ENCODE peak calls at places on chromosomes 7 and 10, in nine cellular contexts. One of them, this sample, is unnamed. For H3K4me1, the result is how much of the 10 kb centered on the place peaks cover.

GRCh38 chr7:35430547-35431153 is 176.8 kb upstream of the TBX20 start:
- DNase-seq in A549: no peak
- DNase-seq in right lobe of liver: no peak
- DNase-seq in transverse colon: no peak
- DNase-seq in spleen: no peak
- DNase-seq in HCT116: peak
- DNase-seq in ovary: no peak
- DNase-seq in prostate gland: no peak
- DNase-seq in heart left ventricle: no peak
- DNase-seq in this sample: no peak

GRCh38 chr7:94366827-94367226 is 27.9 kb upstream of the COL1A2 start:
- DNase-seq in A549: no peak
- DNase-seq in right lobe of liver: no peak
- DNase-seq in transverse colon: no peak
- DNase-seq in spleen: no peak
- DNase-seq in HCT116: no peak
- DNase-seq in ovary: no peak
- DNase-seq in prostate gland: no peak
- DNase-seq in heart left ventricle: no peak
- DNase-seq in this sample: no peak

GRCh38 chr7:50327443-50327842 is 22.9 kb downstream of the IKZF1 start:
- DNase-seq in A549: no peak
- DNase-seq in right lobe of liver: no peak
- DNase-seq in transverse colon: no peak
- DNase-seq in spleen: peak
- DNase-seq in HCT116: no peak
- DNase-seq in ovary: no peak
- DNase-seq in prostate gland: no peak
- DNase-seq in heart left ventricle: no peak
- DNase-seq in this sample: no peak

GRCh38 chr7:69457912-69458491 is 140.3 kb upstream of the AUTS2 start:
- DNase-seq in A549: no peak
- DNase-seq in right lobe of liver: peak
- DNase-seq in transverse colon: no peak
- DNase-seq in spleen: no peak
- DNase-seq in HCT116: no peak
- DNase-seq in ovary: no peak
- DNase-seq in prostate gland: no peak
- DNase-seq in heart left ventricle: peak
- DNase-seq in this sample: no peak

GRCh38 chr10:35307297-35307696 is 29.0 kb upstream of the CCNY start:
- DNase-seq in A549: no peak
- DNase-seq in right lobe of liver: no peak
- DNase-seq in transverse colon: no peak
- DNase-seq in spleen: no peak
- DNase-seq in HCT116: no peak
- DNase-seq in ovary: no peak
- DNase-seq in prostate gland: no peak
- DNase-seq in heart left ventricle: no peak
- DNase-seq in this sample: no peak

GRCh38 chr10:101301111-101301731 is 52.7 kb upstream of the BTRC start:
- DNase-seq in A549: peak
- DNase-seq in right lobe of liver: peak
- DNase-seq in transverse colon: peak
- DNase-seq in spleen: no peak
- DNase-seq in HCT116: peak
- DNase-seq in ovary: no peak
- DNase-seq in prostate gland: peak
- DNase-seq in heart left ventricle: peak
- DNase-seq in this sample: peak

GRCh38 chr7:369981-370621 is 80.1 kb downstream of the FOXL3 start:
- DNase-seq in A549: no peak
- DNase-seq in right lobe of liver: peak
- DNase-seq in transverse colon: peak
- DNase-seq in spleen: peak
- DNase-seq in HCT116: no peak
- DNase-seq in ovary: peak
- DNase-seq in prostate gland: no peak
- DNase-seq in heart left ventricle: no peak
- DNase-seq in this sample: no peak

GRCh38 chr10:91144961-91145360 is 75.5 kb upstream of the PCGF5 start:
- DNase-seq in A549: no peak
- DNase-seq in right lobe of liver: no peak
- DNase-seq in transverse colon: no peak
- DNase-seq in spleen: no peak
- DNase-seq in HCT116: no peak
- DNase-seq in ovary: no peak
- DNase-seq in prostate gland: no peak
- DNase-seq in heart left ventricle: no peak
- DNase-seq in this sample: no peak

GRCh38 chr10:110323503-110323902 is 18.8 kb upstream of the SMNDC1 start:
- DNase-seq in A549: no peak
- DNase-seq in right lobe of liver: no peak
- DNase-seq in transverse colon: no peak
- DNase-seq in spleen: no peak
- DNase-seq in HCT116: no peak
- DNase-seq in ovary: no peak
- DNase-seq in prostate gland: no peak
- DNase-seq in heart left ventricle: no peak
- DNase-seq in this sample: no peak

GRCh38 chr7:134886353-134887057 is 99.8 kb upstream of the AGBL3 start:
- DNase-seq in A549: peak
- DNase-seq in right lobe of liver: no peak
- DNase-seq in transverse colon: no peak
- DNase-seq in spleen: no peak
- DNase-seq in HCT116: no peak
- DNase-seq in ovary: peak
- DNase-seq in prostate gland: no peak
- DNase-seq in heart left ventricle: peak
- DNase-seq in this sample: no peak

GRCh38 chr7:112421666-112422486 is 28.4 kb upstream of the IFRD1 start:
- DNase-seq in A549: no peak
- DNase-seq in right lobe of liver: no peak
- DNase-seq in transverse colon: no peak
- DNase-seq in spleen: no peak
- DNase-seq in HCT116: no peak
- DNase-seq in ovary: no peak
- DNase-seq in prostate gland: no peak
- DNase-seq in heart left ventricle: no peak
- DNase-seq in this sample: no peak

GRCh38 chr10:61024801-61025201 is 80.8 kb upstream of the RHOBTB1 start:
- DNase-seq in A549: peak
- DNase-seq in right lobe of liver: no peak
- DNase-seq in transverse colon: no peak
- DNase-seq in spleen: no peak
- DNase-seq in HCT116: no peak
- DNase-seq in ovary: no peak
- DNase-seq in prostate gland: no peak
- DNase-seq in heart left ventricle: no peak
- DNase-seq in this sample: no peak
- TF ChIP-seq CTCF in A549: peak
- TF ChIP-seq CTCF in right lobe of liver: peak
- TF ChIP-seq CTCF in transverse colon: peak
- TF ChIP-seq CTCF in spleen: no peak
- TF ChIP-seq CTCF in HCT116: peak
- TF ChIP-seq CTCF in ovary: no peak
- TF ChIP-seq CTCF in prostate gland: no peak
- TF ChIP-seq CTCF in heart left ventricle: peak
- TF ChIP-seq CTCF in this sample: no peak

GRCh38 chr7:17989546-17989945 is 38.1 kb downstream of the PRPS1L1 start:
- DNase-seq in A549: no peak
- DNase-seq in right lobe of liver: no peak
- DNase-seq in transverse colon: peak
- DNase-seq in spleen: no peak
- DNase-seq in HCT116: no peak
- DNase-seq in ovary: no peak
- DNase-seq in prostate gland: no peak
- DNase-seq in heart left ventricle: no peak
- DNase-seq in this sample: no peak

GRCh38 chr7:17988858-17989257 is 38.8 kb downstream of the PRPS1L1 start:
- DNase-seq in A549: no peak
- DNase-seq in right lobe of liver: no peak
- DNase-seq in transverse colon: no peak
- DNase-seq in spleen: no peak
- DNase-seq in HCT116: no peak
- DNase-seq in ovary: no peak
- DNase-seq in prostate gland: no peak
- DNase-seq in heart left ventricle: no peak
- DNase-seq in this sample: no peak

GRCh38 chr7:17994079-17994478 is 33.6 kb downstream of the PRPS1L1 start:
- DNase-seq in A549: no peak
- DNase-seq in right lobe of liver: no peak
- DNase-seq in transverse colon: no peak
- DNase-seq in spleen: no peak
- DNase-seq in HCT116: no peak
- DNase-seq in ovary: no peak
- DNase-seq in prostate gland: no peak
- DNase-seq in heart left ventricle: no peak
- DNase-seq in this sample: no peak

GRCh38 chr7:17990761-17991160 is 36.9 kb downstream of the PRPS1L1 start:
- DNase-seq in A549: no peak
- DNase-seq in right lobe of liver: no peak
- DNase-seq in transverse colon: no peak
- DNase-seq in spleen: no peak
- DNase-seq in HCT116: no peak
- DNase-seq in ovary: no peak
- DNase-seq in prostate gland: no peak
- DNase-seq in heart left ventricle: no peak
- DNase-seq in this sample: no peak

GRCh38 chr7:17991866-17992648 is 35.6 kb downstream of the PRPS1L1 start:
- DNase-seq in A549: no peak
- DNase-seq in right lobe of liver: no peak
- DNase-seq in transverse colon: peak
- DNase-seq in spleen: no peak
- DNase-seq in HCT116: no peak
- DNase-seq in ovary: no peak
- DNase-seq in prostate gland: no peak
- DNase-seq in heart left ventricle: no peak
- DNase-seq in this sample: no peak
- H3K4me1 ChIP-seq in A549: under half
- H3K4me1 ChIP-seq in right lobe of liver: under half
- H3K4me1 ChIP-seq in transverse colon: under half
- H3K4me1 ChIP-seq in spleen: under half
- H3K4me1 ChIP-seq in HCT116: under half
- H3K4me1 ChIP-seq in ovary: under half
- H3K4me1 ChIP-seq in prostate gland: under half
- H3K4me1 ChIP-seq in heart left ventricle: under half
- H3K4me1 ChIP-seq in this sample: under half

GRCh38 chr7:149028346-149029109 is at the start of gene PDIA4:
- DNase-seq in A549: peak
- DNase-seq in right lobe of liver: peak
- DNase-seq in transverse colon: peak
- DNase-seq in spleen: peak
- DNase-seq in HCT116: peak
- DNase-seq in ovary: peak
- DNase-seq in prostate gland: peak
- DNase-seq in heart left ventricle: peak
- DNase-seq in this sample: peak
- TF ChIP-seq POLR2A in A549: peak
- TF ChIP-seq POLR2A in right lobe of liver: peak
- TF ChIP-seq POLR2A in transverse colon: peak
- TF ChIP-seq POLR2A in spleen: no peak
- TF ChIP-seq POLR2A in HCT116: peak
- TF ChIP-seq POLR2A in ovary: peak
- TF ChIP-seq POLR2A in prostate gland: peak
- TF ChIP-seq POLR2A in heart left ventricle: no peak
- TF ChIP-seq POLR2A in this sample: peak

GRCh38 chr10:33008499-33009243 is 50.6 kb upstream of the ITGB1 start:
- DNase-seq in A549: no peak
- DNase-seq in right lobe of liver: no peak
- DNase-seq in transverse colon: peak
- DNase-seq in spleen: no peak
- DNase-seq in HCT116: peak
- DNase-seq in ovary: no peak
- DNase-seq in prostate gland: peak
- DNase-seq in heart left ventricle: peak
- DNase-seq in this sample: peak

GRCh38 chr10:33006342-33006887 is 48.4 kb upstream of the ITGB1 start:
- DNase-seq in A549: no peak
- DNase-seq in right lobe of liver: no peak
- DNase-seq in transverse colon: no peak
- DNase-seq in spleen: no peak
- DNase-seq in HCT116: no peak
- DNase-seq in ovary: no peak
- DNase-seq in prostate gland: no peak
- DNase-seq in heart left ventricle: no peak
- DNase-seq in this sample: no peak

GRCh38 chr10:33001908-33002492 is 44.0 kb upstream of the ITGB1 start:
- DNase-seq in A549: no peak
- DNase-seq in right lobe of liver: no peak
- DNase-seq in transverse colon: no peak
- DNase-seq in spleen: no peak
- DNase-seq in HCT116: no peak
- DNase-seq in ovary: no peak
- DNase-seq in prostate gland: no peak
- DNase-seq in heart left ventricle: no peak
- DNase-seq in this sample: no peak

GRCh38 chr10:33009244-33010131 is 51.5 kb upstream of the ITGB1 start:
- DNase-seq in A549: no peak
- DNase-seq in right lobe of liver: no peak
- DNase-seq in transverse colon: no peak
- DNase-seq in spleen: no peak
- DNase-seq in HCT116: no peak
- DNase-seq in ovary: no peak
- DNase-seq in prostate gland: no peak
- DNase-seq in heart left ventricle: no peak
- DNase-seq in this sample: no peak

DNA sequence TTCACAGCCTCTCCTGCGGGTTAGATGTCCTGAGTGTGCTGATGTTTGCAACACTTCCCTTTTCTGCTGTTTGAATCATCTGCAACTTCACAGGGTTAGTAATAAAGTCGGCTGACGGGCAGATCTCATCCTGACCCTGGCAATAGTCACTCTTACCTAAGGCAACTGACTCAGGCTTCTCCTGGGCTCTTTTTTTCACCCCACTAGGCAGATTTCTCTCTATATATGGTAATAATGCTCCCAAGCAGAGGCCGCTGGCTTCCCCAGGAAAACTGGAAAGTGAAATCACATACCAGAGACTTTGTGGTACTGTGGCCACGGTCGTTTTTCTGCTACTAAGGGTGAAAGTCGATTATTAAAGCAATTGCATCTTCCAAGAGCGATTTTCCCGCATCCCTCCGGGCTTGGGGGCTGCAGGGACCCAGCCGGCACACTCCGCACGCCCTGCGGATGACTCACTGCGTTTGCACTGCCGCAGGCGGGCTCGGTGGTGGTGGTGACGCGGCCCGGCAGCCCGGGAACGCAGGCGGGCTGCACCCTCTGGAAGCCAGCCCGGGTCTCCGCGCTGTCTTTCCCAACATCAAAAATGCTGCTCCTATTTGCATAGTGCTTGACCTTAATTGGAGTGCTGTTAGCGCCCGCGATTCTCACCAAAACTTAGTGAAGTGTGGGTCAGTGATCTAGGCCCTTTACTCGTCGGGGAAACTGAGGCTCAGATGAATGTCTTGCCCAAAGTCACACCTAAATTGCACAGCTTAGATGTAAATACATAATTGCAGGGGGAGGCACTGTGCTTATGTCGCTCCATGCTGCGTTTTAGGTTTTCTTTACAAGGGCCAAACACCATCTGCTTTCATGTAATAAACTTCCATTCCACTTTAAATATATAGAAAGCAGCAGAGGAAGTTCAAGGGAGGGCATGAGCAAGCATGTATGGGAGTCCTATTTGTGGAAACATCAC is 47.6 kb upstream of the ITGB1 start:
- DNase-seq in A549: peak
- DNase-seq in right lobe of liver: peak
- DNase-seq in transverse colon: peak
- DNase-seq in spleen: peak
- DNase-seq in HCT116: peak
- DNase-seq in ovary: peak
- DNase-seq in prostate gland: peak
- DNase-seq in heart left ventricle: peak
- DNase-seq in this sample: peak
- TF ChIP-seq CTCF in A549: no peak
- TF ChIP-seq CTCF in right lobe of liver: no peak
- TF ChIP-seq CTCF in transverse colon: no peak
- TF ChIP-seq CTCF in spleen: no peak
- TF ChIP-seq CTCF in HCT116: no peak
- TF ChIP-seq CTCF in ovary: no peak
- TF ChIP-seq CTCF in prostate gland: no peak
- TF ChIP-seq CTCF in heart left ventricle: no peak
- TF ChIP-seq CTCF in this sample: no peak

This sample was measured in gastrocnemius medialis.